ENCODE peak calls at places on chromosomes 11 and 22, in nine cellular contexts. J, D, B, Q, F, W, K, U and E are unnamed samples.

GRCh38 chr22:43018615-43019014 is 3.7 kb upstream of the PACSIN2 start:
- DNase-seq in D (peak), J (no peak), K (no peak), B (no peak), F (no peak), W (no peak), Q (no peak), U (no peak), E (no peak)

GRCh38 chr22:44453441-44454112 is 44.5 kb downstream of the RTL6 start:
- DNase-seq in B (no peak), U (no peak), Q (no peak), W (no peak), F (no peak), K (no peak), J (no peak), D (no peak), E (no peak)

GRCh38 chr22:31229402-31230140 is 17.5 kb downstream of the LIMK2 start:
- DNase-seq in Q (peak), D (no peak), U (peak), W (peak), B (no peak), F (no peak), K (peak), J (no peak), E (no peak)

GRCh38 chr11:68326334-68327215 is 14.2 kb downstream of the LRP5 start:
- DNase-seq in D (peak), W (no peak), K (no peak), J (no peak), F (no peak), U (no peak), Q (no peak), B (no peak), E (no peak)

GRCh38 chr11:130721736-130722135 is 194.5 kb downstream of the SNX19 start:
- DNase-seq in W (no peak), J (no peak), B (peak), Q (peak), K (no peak), D (no peak), F (no peak), U (no peak), E (no peak)

GRCh38 chr11:19577849-19578619 is 134.6 kb upstream of the NAV2 start:
- DNase-seq in B (peak), Q (peak), K (no peak), F (no peak), J (no peak), U (no peak), W (no peak), D (no peak), E (no peak)

GRCh38 chr22:49599691-49600451 is 227.8 kb downstream of the BRD1 start:
- DNase-seq in U (no peak), D (no peak), W (no peak), F (no peak), Q (no peak), K (no peak), B (no peak), J (no peak), E (no peak)

GRCh38 chr22:20792966-20793332 is 19.0 kb downstream of the SERPIND1 start:
- DNase-seq in B (no peak), K (no peak), W (no peak), Q (peak), U (no peak), J (no peak), D (no peak), F (no peak), E (no peak)

GRCh38 chr11:125257185-125257584 is 92.6 kb downstream of the PKNOX2 start:
- DNase-seq in U (no peak), B (peak), W (peak), F (no peak), J (peak), D (no peak), K (peak), Q (no peak), E (no peak)

GRCh38 chr22:37014835-37015586 is 4.2 kb downstream of the TST start:
- DNase-seq in B (no peak), F (no peak), K (no peak), D (no peak), W (peak), U (no peak), Q (no peak), J (no peak), E (no peak)

GRCh38 chr11:8055111-8055835 is 25.7 kb upstream of the TUB start:
- DNase-seq in W (peak), K (peak), F (no peak), D (no peak), J (no peak), Q (no peak), B (no peak), U (no peak), E (no peak)

GRCh38 chr11:103480421-103480820 is 371.2 kb downstream of the DYNC2H1 start:
- DNase-seq in U (no peak), D (no peak), K (no peak), Q (no peak), F (no peak), B (no peak), W (no peak), J (no peak), E (no peak)

GRCh38 chr11:38640854-38641253 is 2042.8 kb upstream of the RAG2 start:
- DNase-seq in Q (no peak), B (no peak), K (no peak), D (no peak), F (no peak), J (no peak), U (no peak), W (no peak), E (no peak)

GRCh38 chr11:12540075-12540685 is 134.0 kb upstream of the TEAD1 start:
- DNase-seq in B (peak), Q (peak), J (no peak), F (peak), U (no peak), K (no peak), D (no peak), W (peak), E (no peak)

GRCh38 chr22:19119949-19120348 is 2.3 kb downstream of the DGCR2 start:
- DNase-seq in K (no peak), Q (no peak), J (no peak), D (no peak), W (no peak), F (no peak), B (no peak), U (no peak), E (no peak)

GRCh38 chr11:117923275-117923674 is 5.9 kb downstream of the TMPRSS13 start:
- DNase-seq in J (no peak), B (no peak), F (no peak), W (no peak), U (no peak), K (no peak), Q (no peak), D (no peak), E (no peak)

GRCh38 chr11:134530826-134531225 is 118.8 kb upstream of the B3GAT1 start:
- DNase-seq in Q (no peak), U (no peak), D (no peak), J (no peak), F (no peak), B (no peak), K (no peak), W (no peak), E (no peak)

GRCh38 chr11:61067782-61068181 is 34.5 kb upstream of the CD5 start:
- DNase-seq in K (no peak), W (no peak), D (no peak), U (no peak), Q (no peak), B (no peak), J (no peak), F (no peak), E (no peak)

GRCh38 chr22:29867260-29867659 is 15.7 kb upstream of the MTMR3 start:
- DNase-seq in U (no peak), F (no peak), K (no peak), D (no peak), Q (no peak), W (no peak), B (no peak), J (no peak), E (no peak)

GRCh38 chr11:16979708-16980622 is 34.2 kb downstream of the PLEKHA7 start:
- DNase-seq in D (no peak), Q (no peak), J (no peak), F (no peak), W (no peak), B (no peak), U (no peak), K (peak), E (no peak)

GRCh38 chr11:32331098-32331497 is 104.2 kb downstream of the WT1 start:
- DNase-seq in U (no peak), W (no peak), B (no peak), F (no peak), D (no peak), J (no peak), Q (peak), K (no peak), E (no peak)

GRCh38 chr11:32334822-32335221 is 100.5 kb downstream of the WT1 start:
- DNase-seq in U (no peak), B (peak), Q (no peak), F (peak), K (peak), D (peak), W (peak), J (peak), E (no peak)

GRCh38 chr11:32333335-32333991 is 101.9 kb downstream of the WT1 start:
- DNase-seq in U (no peak), Q (peak), B (peak), W (peak), J (no peak), D (no peak), K (peak), F (no peak), E (no peak)

GRCh38 chr11:32331792-32332191 is 103.5 kb downstream of the WT1 start:
- DNase-seq in K (no peak), U (no peak), B (no peak), J (no peak), W (no peak), F (no peak), D (no peak), Q (no peak), E (no peak)

GRCh38 chr11:32332990-32333334 is 102.4 kb downstream of the WT1 start:
- DNase-seq in U (no peak), J (no peak), K (no peak), F (no peak), B (no peak), W (no peak), Q (no peak), D (no peak), E (no peak)
- H3K4me3 ChIP-seq in U (no peak), J (no peak), K (peak), F (no peak), B (peak), W (peak), Q (no peak), D (no peak), E (no peak)

GRCh38 chr11:31820438-31820818 is 9.3 kb upstream of the PAX6 start:
- DNase-seq in J (no peak), F (no peak), Q (no peak), D (no peak), W (peak), U (no peak), K (peak), B (no peak), E (no peak)

GRCh38 chr11:31821235-31821764 is 10.2 kb upstream of the PAX6 start:
- DNase-seq in F (no peak), D (no peak), W (no peak), K (no peak), B (no peak), U (no peak), Q (no peak), J (no peak), E (no peak)

GRCh38 chr11:31823372-31824371 is 12.6 kb upstream of the PAX6 start:
- DNase-seq in K (peak), J (no peak), B (no peak), D (no peak), U (no peak), Q (no peak), W (peak), F (no peak), E (no peak)

GRCh38 chr11:31822604-31823371 is 11.7 kb upstream of the PAX6 start:
- DNase-seq in U (no peak), W (peak), K (peak), F (no peak), Q (no peak), J (no peak), D (no peak), B (no peak), E (no peak)

GRCh38 chr11:31821779-31822574 is 10.9 kb upstream of the PAX6 start:
- DNase-seq in F (no peak), J (no peak), K (peak), D (no peak), U (no peak), W (peak), B (no peak), Q (no peak), E (no peak)
- TF ChIP-seq EZH2 in F (no peak), J (no peak), K (peak), D (no peak), U (no peak), W (peak), B (no peak), Q (peak), E (no peak)

GRCh38 chr22:50678218-50678650 is 5.6 kb downstream of the SHANK3 start:
- DNase-seq in D (no peak), U (no peak), B (no peak), F (no peak), J (no peak), Q (no peak), K (no peak), W (no peak), E (no peak)

GRCh38 chr22:50675553-50676199 is 3.1 kb downstream of the SHANK3 start:
- DNase-seq in U (no peak), F (no peak), B (no peak), Q (no peak), D (no peak), J (peak), W (no peak), K (peak), E (no peak)

GRCh38 chr22:50676211-50676636 is 3.6 kb downstream of the SHANK3 start:
- DNase-seq in Q (no peak), J (peak), B (no peak), W (no peak), K (no peak), D (no peak), U (no peak), F (no peak), E (no peak)

GRCh38 chr22:50677493-50678217 is 5.0 kb downstream of the SHANK3 start:
- DNase-seq in K (no peak), B (no peak), U (no peak), J (no peak), F (no peak), Q (no peak), W (no peak), D (no peak), E (no peak)

DNA sequence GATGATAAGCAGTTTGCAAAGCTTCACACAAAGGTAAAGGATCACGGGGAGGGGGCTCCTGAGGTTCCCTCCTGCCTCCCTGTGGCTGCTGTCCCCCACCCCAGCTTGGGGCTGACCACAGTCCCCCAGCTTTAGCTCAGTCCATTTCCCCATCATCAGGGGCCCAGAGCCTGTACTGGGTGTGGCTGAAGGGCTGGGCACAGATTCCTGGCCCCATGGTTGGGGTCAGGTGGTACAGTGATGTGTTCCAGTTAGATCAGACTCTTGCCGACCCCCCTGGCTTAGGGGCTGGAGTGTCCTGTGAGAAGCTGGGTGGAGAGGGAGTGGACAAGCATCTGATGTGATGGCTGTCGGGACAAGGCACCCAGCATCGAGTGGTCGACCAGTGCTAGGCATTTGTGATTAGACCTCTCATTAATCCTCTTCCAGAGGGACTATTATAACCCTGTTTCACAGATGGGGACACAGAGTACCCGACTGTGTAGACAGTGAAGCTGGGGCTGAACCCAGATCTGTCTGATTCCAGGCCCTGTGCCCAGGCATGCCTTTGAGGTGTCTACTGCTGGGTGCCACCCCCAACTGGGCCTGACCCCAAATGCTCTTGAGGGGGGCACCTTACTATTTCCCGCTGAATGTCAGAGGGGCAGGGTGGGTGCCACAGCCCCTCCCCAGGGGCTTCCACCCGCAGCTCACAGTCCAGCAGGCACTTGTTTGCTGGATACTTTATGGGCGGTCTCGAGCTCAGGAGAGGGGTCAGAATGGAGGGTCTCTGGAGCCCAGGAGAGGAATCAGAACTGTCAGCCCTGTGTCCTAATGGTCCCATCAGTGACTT is 4.3 kb downstream of the SHANK3 start:
- DNase-seq in J (peak), W (no peak), K (peak), F (no peak), U (no peak), B (no peak), D (no peak), Q (no peak), E (no peak)
- H3K4me3 ChIP-seq in J (no peak), W (no peak), K (no peak), F (no peak), U (no peak), B (no peak), D (no peak), Q (no peak), E (no peak)

GRCh38 chr11:32435152-32435480 is 223 bp downstream of the WT1 start:
- DNase-seq in K (no peak), W (peak), B (peak), Q (no peak), D (no peak), U (no peak), F (no peak), J (no peak), E (no peak)
- TF ChIP-seq EZH2 in K (peak), W (peak), B (no peak), Q (no peak), D (no peak), U (no peak), F (no peak), J (no peak), E (no peak)

DNA sequence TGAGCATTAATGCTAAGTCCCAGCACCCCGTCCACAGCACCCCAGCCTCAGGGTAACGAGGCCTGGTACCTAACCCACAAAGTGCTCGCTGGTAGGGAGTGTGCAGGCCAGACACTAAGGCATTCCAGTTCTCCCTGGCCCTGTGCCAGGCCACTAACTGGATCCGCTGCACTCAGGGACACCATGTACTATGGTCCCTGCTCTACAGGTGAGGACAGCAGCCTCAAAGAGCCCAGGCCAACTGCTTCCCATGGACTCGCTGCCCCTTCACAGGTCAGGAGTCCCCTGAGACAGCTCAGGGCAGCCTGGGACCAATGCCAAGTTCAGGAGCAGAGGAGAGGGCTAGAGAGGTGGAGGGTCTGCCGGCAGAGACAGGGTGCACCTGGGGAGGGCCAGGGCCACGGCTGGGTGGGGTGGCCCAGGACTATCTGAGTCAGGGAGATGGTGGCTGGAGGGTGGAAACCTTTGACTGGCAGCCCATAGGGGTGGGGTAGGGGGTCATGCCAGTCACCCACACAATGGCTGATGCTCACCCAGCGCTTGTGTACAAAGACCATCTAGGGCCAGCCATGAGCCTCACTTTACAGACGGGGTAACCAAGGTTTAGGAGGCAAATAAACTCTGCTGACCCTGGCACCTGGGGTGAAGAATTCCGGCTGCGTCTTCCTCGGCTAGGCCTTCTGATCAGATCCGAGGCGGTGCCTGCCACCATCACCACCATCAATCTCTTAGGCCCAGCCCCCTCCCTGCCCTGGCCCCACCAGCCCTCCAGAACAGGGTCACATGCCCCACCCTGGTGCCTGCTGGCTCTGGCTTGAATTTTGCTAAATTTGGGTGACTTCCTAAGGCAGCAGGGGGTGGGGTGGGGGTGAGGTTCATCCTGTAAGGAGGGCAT is 5.6 kb downstream of the OSBPL5 start:
- DNase-seq in J (no peak), W (no peak), F (no peak), U (no peak), B (no peak), Q (no peak), D (no peak), K (peak), E (no peak)
- H3K4me3 ChIP-seq in J (no peak), W (peak), F (peak), U (no peak), B (no peak), Q (peak), D (no peak), K (peak), E (peak)

DNA sequence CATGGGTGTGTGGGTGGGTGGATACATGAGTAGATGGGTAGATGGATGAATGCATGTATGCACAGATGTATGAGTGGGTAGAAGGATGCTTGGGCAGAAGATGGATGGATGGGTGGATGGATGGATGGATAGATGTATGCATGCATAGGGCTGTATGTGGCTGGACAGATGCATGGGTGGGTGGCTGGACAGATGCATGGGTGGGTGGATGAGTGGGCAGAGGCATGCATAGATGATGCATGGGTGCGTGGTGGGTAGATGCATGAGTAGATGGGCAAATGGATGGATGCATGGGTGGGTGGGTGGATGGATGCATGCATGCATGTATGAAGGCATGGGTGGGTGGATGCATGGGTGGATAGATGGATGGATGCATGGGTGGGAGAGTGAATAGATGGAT is 6.8 kb upstream of the CD248 start:
- DNase-seq in B (no peak), K (no peak), F (no peak), W (no peak), J (no peak), D (no peak), Q (no peak), U (no peak), E (no peak)
- TF ChIP-seq EZH2 in B (no peak), K (no peak), F (no peak), W (no peak), J (no peak), D (no peak), Q (no peak), U (no peak), E (no peak)

DNA sequence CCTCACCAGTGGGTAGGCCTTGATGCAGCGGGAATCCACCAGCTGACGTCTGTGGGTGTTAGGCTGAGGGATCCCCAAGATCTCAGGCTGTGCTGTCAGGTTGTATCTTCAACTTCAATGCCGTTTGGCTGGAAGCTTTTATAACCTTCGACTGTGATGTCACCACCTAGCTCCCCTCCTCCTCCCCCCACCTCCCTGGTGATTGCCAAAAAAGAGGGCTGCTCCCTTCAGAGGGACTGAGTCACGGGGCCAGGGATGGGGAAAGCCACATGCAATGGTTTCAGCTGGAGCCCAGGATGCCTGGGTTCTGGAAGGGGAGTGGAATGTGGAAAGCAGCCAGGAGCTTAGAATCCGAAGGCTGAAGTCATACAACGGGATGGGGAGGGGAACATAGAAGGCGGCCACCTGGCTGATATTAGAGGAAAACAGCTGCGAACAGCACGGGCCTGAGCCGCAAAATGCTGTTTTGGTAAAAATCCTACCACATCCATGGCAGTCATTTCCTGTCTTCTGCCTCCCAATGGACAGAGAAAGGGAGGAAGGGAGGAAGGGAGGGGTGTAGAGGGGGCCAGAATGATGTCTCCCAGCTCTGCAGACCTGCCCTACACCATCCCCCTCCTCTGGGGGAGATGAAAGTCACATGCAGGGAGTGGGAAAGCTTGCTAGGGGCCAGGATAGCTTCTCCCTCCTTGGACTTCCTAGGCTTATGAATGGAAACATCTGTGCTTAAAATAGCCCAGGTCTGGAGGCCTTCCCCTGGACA is at the start of gene LRRN4CL:
- DNase-seq in U (no peak), Q (peak), W (no peak), K (no peak), D (no peak), B (no peak), F (no peak), J (no peak), E (no peak)
- H3K4me3 ChIP-seq in U (no peak), Q (peak), W (peak), K (no peak), D (no peak), B (no peak), F (no peak), J (no peak), E (peak)